ENCODE peak calls at places on chromosome 13, in eight cellular contexts. C is substantia nigra; B is CD4-positive, alpha-beta T cell; O is brain microvascular endothelial cell; P is ovary; N is hepatocyte; L is transverse colon; W is psoas muscle. G is an unnamed sample.

GRCh38 chr13:74820809-74821208 is 661.2 kb downstream of the TBC1D4 start:
- DNase-seq in W (no peak), P (no peak), B (no peak), N (no peak), O (no peak), C (no peak), L (no peak), G (no peak)

GRCh38 chr13:33624253-33624652 is 193.7 kb upstream of the RFC3 start:
- DNase-seq in C (no peak), N (no peak), P (no peak), L (no peak), B (no peak), W (no peak), O (no peak), G (no peak)

GRCh38 chr13:33383724-33384577 is 98.4 kb upstream of the STARD13 start:
- DNase-seq in N (no peak), O (no peak), L (no peak), C (no peak), B (no peak), P (no peak), W (no peak), G (no peak)

GRCh38 chr13:28344163-28344562 is 150.8 kb downstream of the FLT1 start:
- DNase-seq in B (no peak), W (no peak), L (no peak), C (no peak), N (no peak), O (no peak), P (no peak), G (no peak)

GRCh38 chr13:98821372-98822237 is 69.1 kb upstream of the SLC15A1 start:
- DNase-seq in B (no peak), P (no peak), L (no peak), C (no peak), W (no peak), O (no peak), N (peak; percentile 73), G (no peak)

GRCh38 chr13:23268441-23268840 is 87.7 kb downstream of the SGCG start:
- DNase-seq in N (no peak), C (no peak), W (no peak), O (no peak), B (no peak), P (no peak), L (no peak), G (no peak)

GRCh38 chr13:96542986-96543385 is 451.3 kb downstream of the OXGR1 start:
- DNase-seq in B (no peak), P (no peak), L (no peak), O (no peak), C (no peak), W (no peak), N (no peak), G (no peak)

GRCh38 chr13:41054212-41054877 is 7.0 kb upstream of the WBP4 start:
- DNase-seq in L (peak; percentile 42), C (no peak), B (peak; percentile 23), P (no peak), O (peak; percentile 38), N (peak; percentile 76), W (no peak), G (no peak)

GRCh38 chr13:89066868-89067466 is 1395.8 kb downstream of the SLITRK5 start:
- DNase-seq in L (peak; percentile 12), N (peak; percentile 77), P (no peak), B (peak; percentile 4), C (no peak), W (no peak), O (no peak), G (no peak)

GRCh38 chr13:97856001-97856675 is 97.3 kb upstream of the IPO5 start:
- DNase-seq in P (peak; percentile 46), C (no peak), W (peak; percentile 80), O (no peak), L (peak; percentile 13), N (peak; percentile 21), B (no peak), G (peak; percentile 7)

GRCh38 chr13:100100115-100100879 is 11.4 kb downstream of the PCCA start:
- DNase-seq in C (no peak), O (peak; percentile 62), L (no peak), N (peak; percentile 45), P (peak; percentile 70), W (no peak), B (no peak), G (peak; percentile 51)

GRCh38 chr13:79281335-79281734 is 124.7 kb downstream of the RBM26 start:
- DNase-seq in P (no peak), B (no peak), C (no peak), W (no peak), N (no peak), L (no peak), O (no peak), G (no peak)

GRCh38 chr13:102707465-102707864 is 12.6 kb upstream of the METTL21C start:
- DNase-seq in L (no peak), P (no peak), W (no peak), N (no peak), C (no peak), B (no peak), O (peak; percentile 83), G (no peak)

GRCh38 chr13:102701331-102701730 is 6.5 kb upstream of the METTL21C start:
- DNase-seq in C (no peak), W (no peak), L (no peak), O (no peak), P (no peak), N (no peak), B (no peak), G (no peak)

GRCh38 chr13:102703721-102704035 is 8.8 kb upstream of the METTL21C start:
- DNase-seq in W (no peak), C (no peak), N (no peak), L (no peak), O (no peak), P (no peak), B (no peak), G (no peak)

GRCh38 chr13:102702965-102703720 is 8.3 kb upstream of the METTL21C start:
- DNase-seq in B (no peak), P (no peak), C (no peak), L (no peak), W (no peak), N (no peak), O (no peak), G (no peak)

GRCh38 chr13:102704238-102704750 is 9.4 kb upstream of the METTL21C start:
- DNase-seq in W (no peak), P (no peak), N (no peak), L (no peak), C (no peak), O (no peak), B (no peak), G (no peak)
- H3K27ac ChIP-seq in W (no peak overlapping the region), P (no peak overlapping the region), N (peak overlapping the region; percentile 6), L (no peak overlapping the region), C (no peak overlapping the region), O (no peak overlapping the region), B (no peak overlapping the region), G (no peak overlapping the region)

GRCh38 chr13:72384879-72385278 is 342.6 kb downstream of the MZT1 start:
- DNase-seq in P (peak; percentile 15), C (no peak), W (no peak), N (peak; percentile 13), O (peak; percentile 60), B (no peak), L (no peak), G (no peak)
- H3K27ac ChIP-seq in P (no peak overlapping the region), C (no peak overlapping the region), W (no peak overlapping the region), N (no peak overlapping the region), O (no peak overlapping the region), B (no peak overlapping the region), L (no peak overlapping the region), G (no peak overlapping the region)

GRCh38 chr13:44404261-44405139 is 30.9 kb downstream of the SERP2 start:
- DNase-seq in O (no peak), B (no peak), L (peak; percentile 38), W (no peak), P (no peak), C (no peak), N (peak; percentile 56), G (no peak)
- H3K27ac ChIP-seq in O (no peak overlapping the region), B (no peak overlapping the region), L (peak overlapping the region; percentile 74), W (no peak overlapping the region), P (no peak overlapping the region), C (no peak overlapping the region), N (peak overlapping the region; percentile 78), G (no peak overlapping the region)

DNA sequence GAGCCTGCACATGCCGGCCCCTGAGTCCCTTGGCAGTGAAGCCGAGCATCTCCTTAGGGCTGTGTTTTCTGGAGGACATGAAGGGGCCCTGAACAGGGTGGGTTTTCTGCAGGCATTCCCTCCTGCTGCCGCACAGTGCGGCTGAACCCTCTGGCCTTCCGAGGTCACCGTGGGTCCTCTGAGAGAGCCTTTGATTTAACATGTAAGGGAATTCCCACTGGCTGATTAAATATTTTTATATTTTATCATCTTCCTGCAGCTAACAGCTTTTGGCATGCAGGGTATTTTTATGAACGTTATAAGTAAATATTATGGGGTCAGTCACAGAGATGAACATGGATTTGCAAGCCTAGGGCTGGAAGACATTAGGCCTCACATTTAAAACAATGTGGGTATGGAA is 220.1 kb downstream of the COG6 start:
- DNase-seq in C (no peak), O (peak; percentile 68), W (no peak), B (no peak), P (no peak), L (no peak), N (no peak), G (no peak)
- H3K27ac ChIP-seq in C (no peak overlapping the region), O (peak overlapping the region; percentile 97), W (no peak overlapping the region), B (no peak overlapping the region), P (no peak overlapping the region), L (no peak overlapping the region), N (no peak overlapping the region), G (no peak overlapping the region)

DNA sequence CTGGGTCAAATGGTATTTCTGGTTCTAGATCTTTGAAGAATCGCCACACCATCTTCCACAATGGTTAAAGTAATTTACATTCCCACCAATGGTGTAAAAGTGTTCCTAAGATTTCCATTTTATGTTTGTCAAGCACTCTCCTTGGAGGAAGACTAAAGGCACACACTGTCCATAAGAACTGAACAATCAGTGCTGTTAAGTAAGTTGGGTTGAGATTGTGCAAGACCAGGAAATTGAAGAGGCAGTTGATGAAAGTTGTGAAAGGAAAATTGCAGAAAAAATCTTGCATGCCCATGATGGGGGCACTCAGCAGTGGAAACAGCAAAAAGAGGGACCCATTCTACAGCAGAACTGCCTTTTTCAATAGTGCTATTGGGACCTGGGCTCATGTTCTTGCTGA is 323.6 kb downstream of the DLEU7 start:
- DNase-seq in W (no peak), L (no peak), B (no peak), C (no peak), P (no peak), O (no peak), N (no peak), G (no peak)
- H3K27ac ChIP-seq in W (no peak overlapping the region), L (no peak overlapping the region), B (no peak overlapping the region), C (no peak overlapping the region), P (no peak overlapping the region), O (no peak overlapping the region), N (no peak overlapping the region), G (no peak overlapping the region)

GRCh38 chr13:106565127-106565775 is 2.7 kb downstream of the ARGLU1 start:
- DNase-seq in C (no peak), N (no peak), W (no peak), P (no peak), B (no peak), L (no peak), O (no peak), G (no peak)
- H3K27ac ChIP-seq in C (no peak overlapping the region), N (no peak overlapping the region), W (no peak overlapping the region), P (no peak overlapping the region), B (no peak overlapping the region), L (peak overlapping the region; percentile 99), O (no peak overlapping the region), G (no peak overlapping the region)